ENCODE peak calls at places on chromosomes 6 and 20, in five cellular contexts. D, L, O, G and V are unnamed samples.

GRCh38 chr20:45985573-45985972 is 13.6 kb upstream of the ZNF335 start:
- DNase-seq in G (peak; percentile 49), O (no peak), L (peak; percentile 24), D (no peak), V (no peak)

GRCh38 chr6:126890055-126890454 is 228.4 kb upstream of the RSPO3 start:
- DNase-seq in O (no peak), G (no peak), L (no peak), D (no peak), V (no peak)

GRCh38 chr6:170489836-170490235 is 63.3 kb downstream of the PSMB1 start:
- DNase-seq in D (no peak), O (no peak), L (peak; percentile 18), G (no peak), V (no peak)

GRCh38 chr6:137799950-137800568 is 67.0 kb upstream of the TNFAIP3 start:
- DNase-seq in L (peak; percentile 68), O (peak; percentile 47), D (no peak), G (peak; percentile 77), V (peak; percentile 75)

GRCh38 chr20:3714092-3714491 is 1.7 kb upstream of the SIGLEC1 start:
- DNase-seq in D (no peak), L (no peak), G (no peak), O (no peak), V (no peak)

GRCh38 chr6:28885149-28885738 is 38.5 kb downstream of the TRIM27 start:
- DNase-seq in D (no peak), O (no peak), G (no peak), L (no peak), V (no peak)

GRCh38 chr20:25046181-25046641 is 11.7 kb downstream of the ACSS1 start:
- DNase-seq in G (no peak), D (no peak), O (no peak), L (no peak), V (peak; percentile 56)

GRCh38 chr6:151385177-151385576 is 6.2 kb downstream of the ZBTB2 start:
- DNase-seq in O (no peak), D (no peak), L (no peak), G (no peak), V (no peak)

GRCh38 chr20:58022711-58023110 is 205.7 kb downstream of the ANKRD60 start:
- DNase-seq in D (no peak), L (no peak), G (no peak), O (no peak), V (no peak)

GRCh38 chr6:157946865-157947532 is 34.7 kb upstream of the SYNJ2 start:
- DNase-seq in G (peak; percentile 49), D (no peak), O (no peak), L (no peak), V (no peak)

GRCh38 chr20:62069741-62070216 is 4.1 kb upstream of the TAF4 start:
- DNase-seq in G (peak; percentile 77), O (no peak), D (no peak), L (peak; percentile 68), V (peak; percentile 86)

GRCh38 chr6:157229219-157229607 is 94.1 kb downstream of the TMEM242 start:
- DNase-seq in L (no peak), O (no peak), D (peak; percentile 69), G (no peak), V (no peak)

GRCh38 chr20:23131766-23132165 is 45.6 kb upstream of the CD93 start:
- DNase-seq in O (no peak), G (no peak), D (no peak), L (no peak), V (no peak)

GRCh38 chr6:133248241-133249001 is 7.3 kb downstream of the EYA4 start:
- DNase-seq in L (peak; percentile 61), G (peak; percentile 89), D (no peak), O (no peak), V (peak; percentile 9)

GRCh38 chr6:40906759-40907158 is 132.3 kb downstream of the UNC5CL start:
- DNase-seq in G (peak; percentile 72), O (no peak), D (no peak), L (peak; percentile 81), V (peak; percentile 93)

GRCh38 chr20:56171087-56172012 is 77.2 kb upstream of the MC3R start:
- DNase-seq in D (peak; percentile 3), G (peak; percentile 41), L (no peak), O (no peak), V (no peak)